ENCODE peak calls at places on chromosomes 3 and 15, in ten cellular contexts. Y is activated B cell treated with CpG ODN at 0.5 μM for 24 hours; P is CD4-positive, CD25-positive, alpha-beta regulatory T cell; S is fibroblast of pulmonary artery; I is activated naive CD4-positive, alpha-beta T cell treated with Interleukin-2 at 50 U/mL for 16 hours; F is glomerular endothelial cell; O is CD8-positive, alpha-beta memory T cell; N is psoas muscle; B is T47D; U is dermis microvascular lymphatic vessel endothelial cell. G is an unnamed sample.

GRCh38 chr3:71584216-71585061 is 911 bp upstream of the FOXP1 start:
- DNase-seq in Y (no peak), P (peak), S (peak), I (peak), F (no peak), O (peak), N (peak), B (peak), U (peak), G (peak)

GRCh38 chr3:138935864-138936762 is 10.8 kb downstream of the FOXL2 start:
- DNase-seq in Y (peak), P (peak), S (peak), I (peak), F (no peak), O (peak), N (peak), B (peak), U (peak), G (peak)

GRCh38 chr15:77685082-77685815 is 52.5 kb upstream of the LINGO1 start:
- DNase-seq in Y (no peak), P (no peak), S (no peak), I (no peak), F (no peak), O (no peak), N (no peak), B (no peak), U (no peak), G (no peak)

GRCh38 chr3:99971761-99972160 is 142.5 kb downstream of the FILIP1L start:
- DNase-seq in Y (no peak), P (no peak), S (no peak), I (no peak), F (no peak), O (no peak), N (no peak), B (no peak), U (no peak), G (no peak)

GRCh38 chr3:46660543-46661523 is 32.6 kb downstream of the ALS2CL start:
- DNase-seq in Y (no peak), P (no peak), S (no peak), I (no peak), F (no peak), O (no peak), N (no peak), B (peak), U (no peak), G (no peak)

GRCh38 chr3:56826831-56827722 is 25.3 kb upstream of the ARHGEF3 start:
- DNase-seq in Y (no peak), P (no peak), S (peak), I (no peak), F (no peak), O (no peak), N (no peak), B (no peak), U (no peak), G (no peak)

GRCh38 chr3:154862265-154862664 is 217.9 kb upstream of the MME start:
- DNase-seq in Y (no peak), P (no peak), S (no peak), I (no peak), F (no peak), O (no peak), N (no peak), B (peak), U (no peak), G (no peak)

GRCh38 chr15:27903405-27903804 is 195.7 kb downstream of the OCA2 start:
- DNase-seq in Y (no peak), P (no peak), S (no peak), I (no peak), F (no peak), O (no peak), N (no peak), B (no peak), U (no peak), G (no peak)

GRCh38 chr3:187623285-187623814 is 46.8 kb downstream of the SST start:
- DNase-seq in Y (no peak), P (no peak), S (no peak), I (no peak), F (no peak), O (no peak), N (no peak), B (no peak), U (no peak), G (no peak)

GRCh38 chr3:45125550-45126026 is 20.6 kb downstream of the CDCP1 start:
- DNase-seq in Y (no peak), P (no peak), S (no peak), I (no peak), F (no peak), O (no peak), N (no peak), B (no peak), U (no peak), G (peak)

GRCh38 chr3:151216641-151217040 is 13.6 kb upstream of the GPR171 start:
- DNase-seq in Y (no peak), P (no peak), S (peak), I (no peak), F (no peak), O (no peak), N (no peak), B (no peak), U (no peak), G (no peak)

GRCh38 chr15:38587214-38587613 is 22.6 kb upstream of the RASGRP1 start:
- DNase-seq in Y (no peak), P (no peak), S (no peak), I (no peak), F (no peak), O (no peak), N (no peak), B (no peak), U (no peak), G (no peak)

GRCh38 chr3:140829796-140830195 is 111.8 kb upstream of the SLC25A36 start:
- DNase-seq in Y (no peak), P (no peak), S (no peak), I (no peak), F (no peak), O (no peak), N (no peak), B (peak), U (no peak), G (no peak)

GRCh38 chr3:71838406-71838805 is 53.5 kb upstream of the PROK2 start:
- DNase-seq in Y (no peak), P (no peak), S (no peak), I (no peak), F (no peak), O (no peak), N (no peak), B (no peak), U (no peak), G (peak)

GRCh38 chr3:132232231-132232792 is 84.9 kb upstream of the ACP3 start:
- DNase-seq in Y (no peak), P (no peak), S (peak), I (no peak), F (no peak), O (no peak), N (no peak), B (no peak), U (no peak), G (no peak)

GRCh38 chr3:126621627-126622345 is 33.1 kb downstream of the TXNRD3 start:
- DNase-seq in Y (no peak), P (no peak), S (peak), I (no peak), F (no peak), O (no peak), N (no peak), B (no peak), U (peak), G (no peak)

GRCh38 chr15:36501063-36501678 is 78.3 kb upstream of the CDIN1 start:
- DNase-seq in Y (no peak), P (no peak), S (peak), I (no peak), F (peak), O (no peak), N (no peak), B (peak), U (peak), G (peak)

GRCh38 chr15:40952901-40953712 is at the start of gene CHAC1:
- DNase-seq in Y (peak), P (peak), S (peak), I (peak), F (no peak), O (peak), N (peak), B (peak), U (peak), G (peak)

GRCh38 chr3:47016934-47017435 is 37.5 kb downstream of the NBEAL2 start:
- DNase-seq in Y (no peak), P (no peak), S (peak), I (peak), F (no peak), O (peak), N (no peak), B (no peak), U (peak), G (no peak)

GRCh38 chr3:13420817-13421755 is 964 bp upstream of the NUP210 start:
- DNase-seq in Y (peak), P (peak), S (no peak), I (peak), F (no peak), O (peak), N (peak), B (no peak), U (no peak), G (no peak)

GRCh38 chr15:57425842-57426241 is 49.5 kb downstream of the CGNL1 start:
- DNase-seq in Y (no peak), P (no peak), S (no peak), I (no peak), F (no peak), O (no peak), N (no peak), B (no peak), U (no peak), G (no peak)

GRCh38 chr15:72534522-72534921 is 60.4 kb downstream of the ARIH1 start:
- DNase-seq in Y (no peak), P (peak), S (no peak), I (peak), F (no peak), O (peak), N (no peak), B (no peak), U (no peak), G (no peak)

GRCh38 chr3:156787926-156788663 is 38.1 kb upstream of the LEKR1 start:
- DNase-seq in Y (no peak), P (no peak), S (peak), I (peak), F (no peak), O (no peak), N (no peak), B (no peak), U (peak), G (no peak)

GRCh38 chr15:80780416-80781221 is 1.4 kb downstream of the CEMIP start:
- DNase-seq in Y (no peak), P (no peak), S (peak), I (peak), F (no peak), O (no peak), N (peak), B (peak), U (peak), G (peak)

GRCh38 chr15:44215594-44215993 is 20.5 kb upstream of the FRMD5 start:
- DNase-seq in Y (no peak), P (no peak), S (peak), I (no peak), F (no peak), O (no peak), N (no peak), B (no peak), U (peak), G (no peak)

GRCh38 chr3:128338536-128339400 is 127.9 kb downstream of the DNAJB8 start:
- DNase-seq in Y (no peak), P (no peak), S (no peak), I (no peak), F (no peak), O (no peak), N (peak), B (no peak), U (no peak), G (no peak)

GRCh38 chr3:48285132-48285531 is 44.2 kb downstream of the ZNF589 start:
- DNase-seq in Y (no peak), P (no peak), S (peak), I (no peak), F (no peak), O (no peak), N (no peak), B (no peak), U (no peak), G (no peak)

GRCh38 chr3:242986-243706 is 46.6 kb downstream of the CHL1 start:
- DNase-seq in Y (no peak), P (no peak), S (peak), I (no peak), F (no peak), O (no peak), N (no peak), B (no peak), U (no peak), G (no peak)

GRCh38 chr3:81620813-81621212 is 140.6 kb downstream of the GBE1 start:
- DNase-seq in Y (no peak), P (no peak), S (no peak), I (no peak), F (no peak), O (no peak), N (no peak), B (no peak), U (no peak), G (no peak)

GRCh38 chr15:31089361-31090047 is 12.0 kb downstream of the TRPM1 start:
- DNase-seq in Y (no peak), P (no peak), S (no peak), I (no peak), F (no peak), O (no peak), N (no peak), B (no peak), U (no peak), G (no peak)

GRCh38 chr15:68470049-68470738 is 38.2 kb upstream of the ITGA11 start:
- DNase-seq in Y (no peak), P (no peak), S (no peak), I (no peak), F (no peak), O (no peak), N (no peak), B (no peak), U (peak), G (no peak)

GRCh38 chr3:48863122-48863521 is 15.4 kb upstream of the PRKAR2A start:
- DNase-seq in Y (no peak), P (no peak), S (no peak), I (no peak), F (no peak), O (no peak), N (peak), B (no peak), U (no peak), G (no peak)

G was measured in mucosa of gallbladder.